ENCODE peak calls at places on chromosomes 4 and X, in seven cellular contexts. W is occipital lobe, U is GDM1, D is NCI-H2029, B is NB4, R is T1000, Z is neural crest cell. K is an unnamed sample.

GRCh38 chr4:122576261-122577188 is 44.3 kb downstream of the IL21 start:
- DNase-seq in W (no peak), U (no peak), D (no peak), B (peak; percentile 46), R (no peak), Z (peak; percentile 10), K (peak; percentile 4)

GRCh38 chr4:165537028-165537648 is 158.3 kb downstream of the CPE start:
- DNase-seq in W (no peak), U (no peak), D (no peak), B (peak; percentile 56), R (no peak), Z (peak; percentile 6), K (no peak)

GRCh38 chr4:7660640-7661039 is 225.9 kb upstream of the PSAPL1 start:
- DNase-seq in W (no peak), U (no peak), D (no peak), B (no peak), R (no peak), Z (no peak), K (no peak)

GRCh38 chrX:13808865-13809264 is 8.0 kb downstream of the GPM6B start:
- DNase-seq in W (no peak), U (no peak), D (no peak), B (no peak), R (no peak), Z (no peak), K (no peak)

GRCh38 chr4:85703098-85703497 is 228.1 kb downstream of the ARHGAP24 start:
- DNase-seq in W (no peak), U (no peak), D (no peak), B (no peak), R (no peak), Z (no peak), K (no peak)

GRCh38 chr4:14520171-14520570 is 482.1 kb upstream of the CPEB2 start:
- DNase-seq in W (no peak), U (no peak), D (no peak), B (no peak), R (no peak), Z (no peak), K (no peak)

GRCh38 chr4:137393043-137393442 is 139.3 kb downstream of the PCDH18 start:
- DNase-seq in W (no peak), U (no peak), D (peak; percentile 13), B (no peak), R (no peak), Z (peak; percentile 9), K (no peak)

GRCh38 chr4:83238393-83238792 is 46.2 kb downstream of the COQ2 start:
- DNase-seq in W (no peak), U (no peak), D (no peak), B (no peak), R (no peak), Z (no peak), K (no peak)

GRCh38 chrX:15751160-15751819 is 13.2 kb downstream of the CA5B start:
- DNase-seq in W (no peak), U (peak; percentile 19), D (no peak), B (no peak), R (no peak), Z (no peak), K (no peak)

GRCh38 chrX:75230296-75230695 is 43.6 kb upstream of the UPRT start:
- DNase-seq in W (no peak), U (no peak), D (no peak), B (no peak), R (no peak), Z (no peak), K (no peak)

K was measured in naive thymus-derived CD8-positive, alpha-beta T cell.